ENCODE peak calls at places on chromosomes 6 and 20, in six cellular contexts. I is H1, W is HCT116, M is sigmoid colon, S is K562, X is HepG2. H is an unnamed sample.

GRCh38 chr20:35467339-35468224 is 12.2 kb downstream of the CEP250 start:
- DNase-seq in W (peak), M (peak), S (no peak), X (peak), I (no peak), H (no peak)

GRCh38 chr20:31670371-31671228 is 32.9 kb downstream of the COX4I2 start:
- DNase-seq in W (no peak), I (no peak), M (peak), S (no peak), X (no peak), H (peak)

GRCh38 chr20:58868795-58869194 is 16.3 kb downstream of the GNAS start:
- DNase-seq in I (no peak), W (no peak), X (no peak), S (no peak), M (no peak), H (no peak)

GRCh38 chr20:51321343-51322163 is 221.0 kb downstream of the NFATC2 start:
- DNase-seq in X (no peak), W (no peak), S (no peak), I (no peak), M (no peak), H (no peak)

GRCh38 chr6:73732845-73733675 is 37.1 kb downstream of the CD109 start:
- DNase-seq in I (peak), W (peak), M (peak), S (peak), X (peak), H (peak)

GRCh38 chr20:61436674-61437279 is 184.7 kb downstream of the CDH4 start:
- DNase-seq in W (no peak), I (peak), M (no peak), S (no peak), X (no peak), H (no peak)

GRCh38 chr20:56750430-56750829 is 121.3 kb downstream of the TFAP2C start:
- DNase-seq in M (no peak), X (no peak), I (peak), W (peak), S (no peak), H (no peak)

GRCh38 chr20:16178671-16179070 is 394.6 kb downstream of the KIF16B start:
- DNase-seq in S (no peak), I (no peak), X (no peak), W (no peak), M (no peak), H (no peak)

GRCh38 chr6:113909224-113909856 is 52.2 kb downstream of the MARCKS start:
- DNase-seq in M (no peak), I (no peak), S (peak), W (peak), X (peak), H (no peak)

GRCh38 chr6:20542927-20543602 is 8.8 kb downstream of the CDKAL1 start:
- DNase-seq in W (no peak), I (no peak), X (peak), M (no peak), S (no peak), H (no peak)

GRCh38 chr6:41602864-41603608 is 35.2 kb upstream of the MDFI start:
- DNase-seq in W (peak), I (peak), X (peak), S (peak), M (peak), H (peak)

GRCh38 chr20:53034899-53035298 is 62.7 kb downstream of the TSHZ2 start:
- DNase-seq in S (no peak), M (no peak), I (no peak), X (no peak), W (no peak), H (no peak)

GRCh38 chr20:56808732-56809131 is 179.6 kb downstream of the TFAP2C start:
- DNase-seq in M (no peak), W (no peak), S (no peak), I (no peak), X (no peak), H (no peak)

GRCh38 chr6:139955366-139956155 is 581.1 kb upstream of the CITED2 start:
- DNase-seq in W (no peak), X (peak), M (no peak), S (no peak), I (no peak), H (no peak)

GRCh38 chr6:37182736-37183590 is 13.0 kb downstream of the PIM1 start:
- DNase-seq in I (no peak), S (peak), W (no peak), X (no peak), M (no peak), H (peak)

GRCh38 chr6:79868098-79868722 is 79.1 kb downstream of the ELOVL4 start:
- DNase-seq in I (peak), M (no peak), X (peak), S (peak), W (peak), H (no peak)

GRCh38 chr20:49595811-49596545 is 28.0 kb upstream of the PTGIS start:
- DNase-seq in I (no peak), S (no peak), M (peak), W (no peak), X (no peak), H (no peak)

GRCh38 chr6:111773501-111774345 is 99.5 kb downstream of the FYN start:
- DNase-seq in X (no peak), M (no peak), W (no peak), I (no peak), S (no peak), H (no peak)

GRCh38 chr6:142985286-142985685 is 40.3 kb upstream of the HIVEP2 start:
- DNase-seq in I (no peak), S (no peak), W (no peak), M (no peak), X (no peak), H (no peak)

GRCh38 chr6:166653639-166653941 is 26.5 kb upstream of the RPS6KA2 start:
- DNase-seq in S (no peak), M (no peak), I (no peak), X (no peak), W (no peak), H (no peak)

GRCh38 chr6:3381233-3382065 is 75.4 kb downstream of the SLC22A23 start:
- DNase-seq in S (no peak), I (no peak), W (no peak), X (no peak), M (no peak), H (no peak)

GRCh38 chr6:79453558-79454042 is 83.6 kb downstream of the LCA5 start:
- DNase-seq in I (no peak), S (no peak), W (no peak), X (no peak), M (no peak), H (no peak)

GRCh38 chr6:125361868-125362267 is 60.1 kb upstream of the HDDC2 start:
- DNase-seq in M (no peak), S (no peak), W (no peak), X (no peak), I (no peak), H (no peak)

GRCh38 chr20:19236371-19237055 is 24.1 kb downstream of the SLC24A3 start:
- DNase-seq in S (no peak), W (no peak), I (no peak), M (no peak), X (no peak), H (no peak)
- TF ChIP-seq CTCF in S (no peak), W (no peak), I (no peak), M (no peak), X (no peak), H (no peak)

GRCh38 chr20:34018166-34018565 is 24.5 kb downstream of the RALY start:
- DNase-seq in S (no peak), M (no peak), W (no peak), X (no peak), I (no peak), H (no peak)
- TF ChIP-seq POLR2A in S (no peak), M (no peak), W (no peak), X (no peak), I (no peak), H (no peak)

DNA sequence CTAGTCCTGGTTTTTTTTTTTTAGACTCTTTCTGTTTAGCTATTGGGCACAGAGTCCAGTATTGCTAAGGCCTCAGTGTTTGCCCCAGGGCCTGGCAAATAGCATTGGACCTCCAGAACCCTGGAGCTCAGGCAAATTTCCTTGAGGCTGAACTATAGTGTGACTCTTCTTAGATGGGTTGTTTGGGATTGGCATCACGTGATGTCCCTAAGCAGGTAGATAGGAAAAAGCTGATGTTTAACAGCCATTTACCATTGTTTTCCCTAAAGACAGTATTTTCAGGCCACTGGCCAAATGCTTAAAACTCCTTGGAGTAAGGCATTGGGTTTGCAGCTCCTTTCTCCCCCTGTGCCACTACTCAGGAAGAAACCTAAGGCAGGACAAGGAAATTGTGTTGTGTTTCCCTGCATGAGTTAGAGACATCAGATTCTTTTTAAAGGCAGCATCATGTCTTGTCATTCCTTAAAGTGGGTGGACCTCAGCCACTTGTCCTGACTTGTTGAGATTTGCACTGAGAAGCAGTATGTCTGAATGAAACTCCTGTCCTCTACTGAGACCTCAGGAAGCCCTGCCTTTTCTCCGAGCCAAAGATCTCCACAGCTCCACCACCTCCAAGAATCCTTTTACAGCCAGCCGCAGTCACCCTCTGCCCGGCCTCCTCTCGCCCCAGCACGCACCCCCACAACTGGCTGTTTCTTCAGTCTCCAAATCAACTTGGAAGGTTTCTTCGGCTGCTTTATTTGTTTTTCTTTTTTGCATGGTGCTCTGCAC is 46.2 kb upstream of the RNF144B start:
- DNase-seq in X (no peak), I (no peak), M (no peak), S (no peak), W (no peak), H (no peak)
- TF ChIP-seq POLR2AphosphoS5 in X (no peak), I (no peak), M (no peak), S (no peak), W (no peak), H (no peak)

DNA sequence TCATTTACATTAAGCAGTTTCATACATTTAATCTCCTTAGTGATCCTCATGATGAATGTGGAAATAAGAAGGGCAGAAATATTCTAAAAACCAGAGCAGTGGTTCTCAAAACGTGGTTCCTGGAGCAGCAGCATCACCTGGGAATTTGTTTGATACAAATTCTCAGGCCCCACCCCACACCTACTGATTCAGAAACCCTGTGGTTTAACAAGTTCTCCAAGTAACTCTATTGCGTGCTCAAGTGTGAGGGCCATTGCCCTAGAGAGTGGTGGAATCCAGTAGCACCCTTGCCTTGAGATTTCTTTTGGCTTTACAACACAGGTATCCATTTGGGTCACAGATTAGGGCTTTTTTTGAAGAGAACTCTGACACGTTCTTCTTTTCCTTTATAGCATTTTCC is 354.6 kb upstream of the FLRT3 start:
- DNase-seq in W (no peak), M (no peak), X (no peak), I (no peak), S (no peak), H (no peak)
- TF ChIP-seq CTCF in W (no peak), M (no peak), X (no peak), I (no peak), S (no peak), H (no peak)

DNA sequence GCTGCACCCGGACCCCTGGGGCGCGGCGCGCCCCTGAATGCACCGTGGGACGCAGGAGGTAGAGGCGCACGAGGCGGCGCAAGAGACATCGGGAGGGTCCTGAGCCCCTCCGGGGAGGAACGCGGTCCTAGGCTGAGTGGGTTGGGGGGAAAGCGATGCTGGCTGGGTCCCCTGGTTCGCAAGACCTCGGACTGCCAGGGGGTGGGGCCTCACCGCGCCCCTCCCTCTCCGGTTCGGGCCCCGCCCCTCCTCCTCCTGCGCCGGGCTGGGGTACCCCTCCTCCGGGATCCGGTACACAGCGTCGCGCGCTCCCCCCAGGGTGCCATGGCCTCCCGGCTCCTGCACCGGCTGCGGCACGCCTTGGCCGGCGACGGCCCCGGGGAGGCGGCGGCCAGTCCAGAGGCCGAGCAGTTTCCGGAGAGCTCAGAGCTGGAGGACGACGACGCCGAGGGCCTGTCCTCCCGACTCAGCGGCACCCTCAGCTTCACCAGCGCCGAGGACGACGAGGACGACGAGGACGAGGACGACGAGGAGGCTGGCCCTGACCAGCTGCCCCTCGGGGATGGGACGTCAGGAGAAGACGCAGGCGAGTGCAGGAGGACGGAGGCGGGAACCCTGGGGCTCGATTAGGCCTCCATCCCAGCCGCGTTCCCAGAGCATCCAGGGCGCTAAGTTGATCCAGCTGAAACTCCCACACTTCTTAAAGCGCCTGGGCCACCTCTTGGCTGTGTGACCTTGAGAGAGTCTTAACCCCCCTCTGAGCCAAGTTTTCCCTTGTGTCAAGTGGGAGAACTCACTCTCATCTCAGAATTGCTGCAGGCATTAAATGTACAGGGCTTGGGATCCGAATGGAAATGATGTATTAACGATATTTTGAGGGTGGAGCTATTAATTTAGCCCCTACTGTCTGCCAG is 541 bp downstream of the SNX21 start:
- DNase-seq in M (peak), S (peak), I (peak), X (peak), W (no peak), H (peak)
- TF ChIP-seq POLR2A in M (peak), S (no peak), I (no peak), X (no peak), W (peak), H (no peak)

GRCh38 chr6:44250067-44250717 is 3.3 kb downstream of the HSP90AB1 start:
- DNase-seq in W (no peak), I (no peak), X (no peak), S (no peak), M (no peak), H (no peak)

GRCh38 chr6:44251576-44252524 is 4.9 kb downstream of the HSP90AB1 start:
- DNase-seq in S (no peak), X (no peak), I (no peak), M (no peak), W (no peak), H (no peak)

GRCh38 chr6:44249082-44249748 is 2.3 kb downstream of the HSP90AB1 start:
- DNase-seq in X (no peak), M (no peak), I (no peak), S (no peak), W (no peak), H (no peak)

GRCh38 chr6:44248579-44248978 is 1.7 kb downstream of the HSP90AB1 start:
- DNase-seq in M (no peak), I (no peak), X (no peak), S (no peak), W (no peak), H (no peak)

GRCh38 chr6:44250718-44251123 is 3.8 kb downstream of the HSP90AB1 start:
- DNase-seq in S (no peak), X (no peak), I (no peak), M (no peak), W (no peak), H (no peak)
- TF ChIP-seq POLR2AphosphoS5 in S (peak), X (no peak), I (no peak), M (no peak), W (no peak), H (no peak)

GRCh38 chr6:152948150-152948768 is 34.6 kb downstream of the FBXO5 start:
- DNase-seq in W (peak), S (no peak), I (no peak), M (no peak), X (peak), H (no peak)

GRCh38 chr6:152950240-152950639 is 32.6 kb downstream of the FBXO5 start:
- DNase-seq in W (no peak), M (no peak), S (no peak), I (no peak), X (no peak), H (no peak)

GRCh38 chr6:152954443-152954842 is 28.4 kb downstream of the FBXO5 start:
- DNase-seq in W (no peak), M (no peak), S (no peak), I (no peak), X (no peak), H (no peak)

GRCh38 chr6:152952045-152952444 is 30.8 kb downstream of the FBXO5 start:
- DNase-seq in W (no peak), I (no peak), X (peak), S (no peak), M (no peak), H (no peak)

DNA sequence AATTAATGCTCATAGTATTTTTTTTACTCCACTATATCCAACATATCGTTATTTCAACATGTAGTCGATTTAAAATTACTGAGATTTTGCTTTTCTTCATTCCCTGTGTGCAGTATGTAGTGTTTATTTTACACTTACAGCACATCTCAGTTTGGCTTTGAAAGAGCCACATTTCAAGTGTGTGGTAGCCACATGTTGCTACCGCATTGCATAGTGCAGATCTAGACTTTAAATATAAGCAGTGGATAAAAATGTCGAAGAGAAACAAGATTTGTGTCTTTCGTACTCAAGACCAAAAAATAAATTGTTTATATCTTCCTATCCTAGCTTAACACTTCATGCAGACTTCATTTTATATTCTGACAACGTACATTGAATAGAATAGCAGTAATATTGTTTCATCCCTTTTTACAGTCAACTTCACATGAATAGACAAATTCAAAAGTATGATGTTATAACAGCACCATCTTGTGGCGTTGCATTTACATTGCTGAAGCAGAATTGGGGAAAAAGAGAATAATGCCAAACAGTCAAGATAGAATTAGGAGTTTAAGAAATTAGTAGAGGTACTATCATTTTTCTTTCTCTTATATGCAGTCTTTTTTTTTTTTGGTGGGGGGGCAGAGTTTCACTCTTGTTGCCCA is 29.9 kb downstream of the FBXO5 start:
- DNase-seq in X (peak), M (no peak), I (no peak), S (no peak), W (peak), H (no peak)
- TF ChIP-seq CTCF in X (peak), M (no peak), I (no peak), S (peak), W (peak), H (no peak)

GRCh38 chr6:145814501-145815350 is at the start of gene FBXO30:
- DNase-seq in W (peak), S (peak), I (peak), M (peak), X (peak), H (peak)
- TF ChIP-seq POLR2A in W (peak), S (peak), I (peak), M (peak), X (peak), H (no peak)

GRCh38 chr6:163408352-163408991 is 6.0 kb upstream of the QKI start:
- DNase-seq in W (no peak), S (no peak), M (no peak), X (peak), I (no peak), H (no peak)

GRCh38 chr6:163406830-163407229 is 7.7 kb upstream of the QKI start:
- DNase-seq in X (no peak), S (no peak), M (no peak), I (no peak), W (no peak), H (no peak)

GRCh38 chr6:163406320-163406719 is 8.2 kb upstream of the QKI start:
- DNase-seq in I (no peak), W (no peak), S (no peak), M (no peak), X (no peak), H (no peak)

GRCh38 chr6:163404825-163405265 is 9.7 kb upstream of the QKI start:
- DNase-seq in W (no peak), S (no peak), I (no peak), M (peak), X (peak), H (no peak)

GRCh38 chr6:163405412-163406309 is 8.9 kb upstream of the QKI start:
- DNase-seq in I (no peak), X (peak), S (no peak), W (no peak), M (peak), H (peak)
- TF ChIP-seq POLR2AphosphoS5 in I (no peak), X (no peak), S (no peak), W (no peak), M (peak), H (no peak)

H was measured in stomach.